ENCODE peak calls at places on chromosomes 6 and 20, in seven cellular contexts. A is glutamatergic neuron, J is tibial artery, Z is mammary epithelial cell, N is heart left ventricle, E is coronary artery, P is ascending aorta. M is an unnamed sample.

GRCh38 chr6:30155522-30156261 is 5.3 kb downstream of the TRIM10 start:
- DNase-seq in Z (no peak), P (no peak), J (no peak), E (no peak), N (no peak), A (no peak), M (no peak)

GRCh38 chr6:143406673-143407072 is 43.8 kb downstream of the ADAT2 start:
- DNase-seq in A (no peak), Z (no peak), J (no peak), P (no peak), N (no peak), E (no peak), M (no peak)

GRCh38 chr6:16765235-16765634 is 4.0 kb upstream of the ATXN1 start:
- DNase-seq in E (no peak), A (no peak), N (no peak), J (no peak), P (no peak), Z (no peak), M (no peak)

GRCh38 chr6:36226648-36227047 is 30.1 kb downstream of the BRPF3 start:
- DNase-seq in N (no peak), J (no peak), P (no peak), A (no peak), Z (peak), E (no peak), M (no peak)

GRCh38 chr20:62141397-62142251 is 1.6 kb downstream of the PSMA7 start:
- DNase-seq in E (no peak), P (no peak), Z (peak), N (no peak), J (no peak), A (no peak), M (peak)

GRCh38 chr6:37979392-37980221 is 160.1 kb downstream of the ZFAND3 start:
- DNase-seq in A (no peak), Z (peak), J (no peak), N (no peak), P (no peak), E (no peak), M (no peak)

GRCh38 chr20:25136643-25137559 is 55.0 kb upstream of the VSX1 start:
- DNase-seq in N (peak), E (peak), Z (peak), J (peak), A (no peak), P (peak), M (no peak)

GRCh38 chr6:144104898-144105487 is 9.6 kb upstream of the SF3B5 start:
- DNase-seq in J (no peak), P (no peak), A (no peak), N (no peak), Z (peak), E (no peak), M (no peak)

GRCh38 chr6:141110486-141110885 is 1022.2 kb upstream of the GJE1 start:
- DNase-seq in A (no peak), P (no peak), N (no peak), E (no peak), Z (peak), J (peak), M (no peak)

GRCh38 chr6:105988321-105988720 is 97.8 kb upstream of the PRDM1 start:
- DNase-seq in Z (no peak), A (no peak), E (no peak), P (no peak), J (no peak), N (no peak), M (no peak)

GRCh38 chr20:23637282-23638221 is at the start of gene CST3:
- DNase-seq in Z (peak), E (peak), A (peak), N (peak), J (peak), P (peak), M (no peak)

GRCh38 chr20:51272392-51272791 is 249.5 kb upstream of the KCNG1 start:
- DNase-seq in J (no peak), E (no peak), A (no peak), N (no peak), P (no peak), Z (no peak), M (no peak)

GRCh38 chr20:32982617-32983458 is 21.4 kb downstream of the SUN5 start:
- DNase-seq in J (no peak), N (peak), E (no peak), Z (no peak), P (no peak), A (peak), M (no peak)

GRCh38 chr6:155120034-155120433 is 124.9 kb downstream of the TIAM2 start:
- DNase-seq in Z (peak), J (no peak), A (no peak), N (no peak), E (no peak), P (no peak), M (no peak)

GRCh38 chr6:155121699-155122098 is 126.6 kb downstream of the TIAM2 start:
- DNase-seq in A (peak), P (no peak), E (no peak), N (no peak), Z (no peak), J (no peak), M (no peak)

GRCh38 chr6:155125916-155126315 is 130.8 kb downstream of the TIAM2 start:
- DNase-seq in Z (no peak), P (no peak), J (no peak), E (no peak), A (no peak), N (no peak), M (no peak)

GRCh38 chr6:155123520-155123919 is 128.4 kb downstream of the TIAM2 start:
- DNase-seq in A (no peak), Z (no peak), J (no peak), P (no peak), E (no peak), N (no peak), M (no peak)

DNA sequence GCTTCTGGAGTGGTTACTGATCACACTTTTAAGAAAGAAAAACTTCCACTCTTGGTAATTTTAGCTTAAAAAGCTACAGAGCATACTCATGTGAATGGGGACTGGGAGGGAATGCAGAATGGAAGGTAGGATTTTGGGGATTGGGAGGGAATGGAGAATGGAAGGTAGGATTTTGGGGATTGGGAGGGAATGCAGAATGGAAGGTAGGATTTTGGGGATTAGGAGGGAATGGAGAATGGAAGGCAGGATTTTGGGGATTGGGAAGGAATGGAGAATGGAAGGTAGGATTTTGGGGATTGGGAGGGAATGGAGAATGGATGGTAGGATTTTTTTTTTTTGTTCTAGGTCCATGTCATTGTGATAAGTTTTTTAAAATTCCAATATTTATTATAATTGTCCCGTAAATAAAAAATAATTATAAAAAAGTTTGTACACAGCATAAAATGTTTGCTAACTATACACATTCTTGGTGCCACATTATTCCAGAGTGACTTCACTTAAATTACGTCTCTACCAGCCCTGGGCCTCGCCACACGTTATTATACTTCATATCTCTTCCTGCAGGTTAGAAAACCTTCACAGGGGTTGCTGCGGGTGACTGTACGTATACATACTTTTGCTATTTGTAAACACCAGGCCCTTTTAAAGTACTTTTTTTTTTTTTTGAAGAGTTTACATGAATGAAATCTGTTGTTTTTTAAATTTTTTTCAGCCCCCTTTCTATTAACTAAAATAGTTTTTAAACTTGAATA is 127.3 kb downstream of the TIAM2 start:
- DNase-seq in N (no peak), E (no peak), A (no peak), Z (no peak), P (no peak), J (no peak), M (no peak)
- TF ChIP-seq CTCF in N (no peak), E (no peak), A (no peak), Z (no peak), P (no peak), J (no peak), M (no peak)

GRCh38 chr20:45080867-45081616 is 19.9 kb downstream of the KCNS1 start:
- DNase-seq in J (no peak), N (no peak), Z (no peak), E (no peak), A (no peak), P (no peak), M (no peak)
- TF ChIP-seq CTCF in J (no peak), N (peak), Z (peak), E (no peak), A (peak), P (no peak), M (peak)

GRCh38 chr6:78810146-78810545 is 57.2 kb upstream of the IRAK1BP1 start:
- DNase-seq in E (no peak), Z (peak), J (no peak), A (peak), P (no peak), N (no peak), M (no peak)
- TF ChIP-seq CTCF in E (no peak), Z (peak), J (no peak), A (peak), P (no peak), N (peak), M (no peak)

GRCh38 chr6:131924881-131925474 is 26.2 kb downstream of the CCN2 start:
- DNase-seq in Z (peak), A (no peak), P (no peak), J (no peak), E (no peak), N (no peak), M (no peak)
- TF ChIP-seq CTCF in Z (peak), A (no peak), P (peak), J (peak), E (peak), N (peak), M (no peak)

GRCh38 chr6:5028301-5028700 is 24.5 kb upstream of the RPP40 start:
- DNase-seq in Z (no peak), P (no peak), J (no peak), E (no peak), N (no peak), A (no peak), M (no peak)

GRCh38 chr6:5023923-5024322 is 20.1 kb upstream of the RPP40 start:
- DNase-seq in N (no peak), A (no peak), J (no peak), P (no peak), E (no peak), Z (no peak), M (no peak)

GRCh38 chr6:5029609-5030008 is 25.8 kb upstream of the RPP40 start:
- DNase-seq in J (no peak), P (no peak), E (no peak), Z (no peak), A (no peak), N (no peak), M (no peak)

GRCh38 chr6:5028921-5029320 is 25.1 kb upstream of the RPP40 start:
- DNase-seq in J (no peak), P (no peak), A (no peak), E (no peak), N (no peak), Z (no peak), M (no peak)

GRCh38 chr6:5025911-5026819 is 22.3 kb upstream of the RPP40 start:
- DNase-seq in P (peak), Z (no peak), J (peak), A (peak), E (peak), N (peak), M (no peak)
- TF ChIP-seq CTCF in P (no peak), Z (peak), J (no peak), A (no peak), E (no peak), N (peak), M (no peak)